ENCODE peak calls at places on chromosomes 16 and 17, in five cellular contexts. T is astrocyte, S is neural progenitor cell, C is PC-9, P is IMR-90. R is an unnamed sample.

GRCh38 chr16:23469814-23470213 is 16.8 kb upstream of the COG7 start:
- DNase-seq in P (peak; percentile 54), T (peak; percentile 26), S (no peak), C (peak; percentile 81), R (no peak)

GRCh38 chr17:80092959-80093358 is 8.4 kb upstream of the GAA start:
- DNase-seq in C (no peak), S (no peak), P (no peak), T (no peak), R (no peak)

GRCh38 chr17:68248199-68248825 is 469 bp downstream of the AMZ2 start:
- DNase-seq in S (no peak), T (peak; percentile 47), C (no peak), P (peak; percentile 57), R (no peak)

GRCh38 chr17:66777689-66778225 is 57.2 kb upstream of the CACNG5 start:
- DNase-seq in C (no peak), S (peak; percentile 37), T (peak; percentile 60), P (peak; percentile 44), R (no peak)

GRCh38 chr16:1454561-1454960 is 10.2 kb upstream of the CCDC154 start:
- DNase-seq in P (no peak), C (no peak), S (no peak), T (no peak), R (no peak)

GRCh38 chr17:79340771-79341528 is 266.3 kb downstream of the ENGASE start:
- DNase-seq in C (no peak), P (no peak), S (no peak), T (no peak), R (peak; percentile 96)

GRCh38 chr16:56305956-56306565 is 114.8 kb downstream of the GNAO1 start:
- DNase-seq in T (peak; percentile 12), S (no peak), P (peak; percentile 22), C (no peak), R (no peak)

GRCh38 chr17:45227631-45228120 is 6.0 kb downstream of the FMNL1 start:
- DNase-seq in S (no peak), P (no peak), C (no peak), T (no peak), R (peak; percentile 25)

GRCh38 chr17:7837375-7838290 is 3.6 kb downstream of the KDM6B start:
- DNase-seq in S (peak; percentile 53), C (no peak), T (no peak), P (no peak), R (peak; percentile 73)

GRCh38 chr17:10681866-10682446 is 15.4 kb downstream of the SCO1 start:
- DNase-seq in C (no peak), T (peak; percentile 92), S (no peak), P (peak; percentile 54), R (no peak)

GRCh38 chr16:72123426-72123825 is 29.8 kb downstream of the DHX38 start:
- DNase-seq in S (no peak), T (no peak), P (no peak), C (no peak), R (no peak)

GRCh38 chr17:46772013-46772878 is 46.2 kb downstream of the WNT3 start:
- DNase-seq in P (no peak), C (peak; percentile 75), S (peak; percentile 74), T (no peak), R (no peak)

GRCh38 chr17:7886227-7887037 is 2.2 kb upstream of the CHD3 start:
- DNase-seq in P (peak; percentile 7), C (no peak), T (no peak), S (peak; percentile 59), R (peak; percentile 47)

GRCh38 chr17:8563024-8563776 is 67.3 kb downstream of the MYH10 start:
- DNase-seq in P (no peak), S (peak; percentile 14), T (no peak), C (no peak), R (no peak)

GRCh38 chr16:22814330-22815105 is 556 bp downstream of the HS3ST2 start:
- DNase-seq in P (no peak), T (no peak), S (peak; percentile 70), C (no peak), R (no peak)

GRCh38 chr17:8314797-8315739 is 5.0 kb downstream of the ARHGEF15 start:
- DNase-seq in T (no peak), P (no peak), C (no peak), S (peak; percentile 31), R (no peak)

GRCh38 chr17:80780381-80781187 is 211.1 kb upstream of the CHMP6 start:
- DNase-seq in C (no peak), S (peak; percentile 45), P (peak; percentile 74), T (no peak), R (peak; percentile 95)

GRCh38 chr17:38735161-38735997 is 5.2 kb downstream of the CISD3 start:
- DNase-seq in S (peak; percentile 82), P (no peak), C (no peak), T (no peak), R (peak; percentile 67)

GRCh38 chr17:41519501-41520224 is 973 bp upstream of the KRT15 start:
- DNase-seq in S (no peak), T (no peak), P (no peak), C (peak; percentile 83), R (no peak)

GRCh38 chr16:2224183-2224486 is 744 bp downstream of the E4F1 start:
- DNase-seq in T (no peak), S (no peak), C (no peak), P (peak; percentile 42), R (no peak)

GRCh38 chr16:51153275-51153991 is 2.4 kb upstream of the SALL1 start:
- DNase-seq in P (no peak), S (peak; percentile 76), T (no peak), C (no peak), R (no peak)

GRCh38 chr17:19703776-19704371 is 12.5 kb downstream of the SLC47A2 start:
- DNase-seq in S (peak; percentile 45), C (no peak), P (no peak), T (no peak), R (no peak)

GRCh38 chr17:600576-601301 is 113.9 kb downstream of the VPS53 start:
- DNase-seq in T (peak; percentile 62), P (peak; percentile 43), C (no peak), S (no peak), R (no peak)

GRCh38 chr17:604719-605118 is 109.9 kb downstream of the VPS53 start:
- DNase-seq in C (no peak), T (peak; percentile 34), S (peak; percentile 19), P (peak; percentile 39), R (no peak)

GRCh38 chr17:603405-604193 is 111.0 kb downstream of the VPS53 start:
- DNase-seq in S (no peak), C (no peak), T (no peak), P (peak; percentile 56), R (no peak)

GRCh38 chr17:602436-602835 is 112.2 kb downstream of the VPS53 start:
- DNase-seq in C (no peak), S (no peak), T (no peak), P (peak; percentile 62), R (no peak)

DNA sequence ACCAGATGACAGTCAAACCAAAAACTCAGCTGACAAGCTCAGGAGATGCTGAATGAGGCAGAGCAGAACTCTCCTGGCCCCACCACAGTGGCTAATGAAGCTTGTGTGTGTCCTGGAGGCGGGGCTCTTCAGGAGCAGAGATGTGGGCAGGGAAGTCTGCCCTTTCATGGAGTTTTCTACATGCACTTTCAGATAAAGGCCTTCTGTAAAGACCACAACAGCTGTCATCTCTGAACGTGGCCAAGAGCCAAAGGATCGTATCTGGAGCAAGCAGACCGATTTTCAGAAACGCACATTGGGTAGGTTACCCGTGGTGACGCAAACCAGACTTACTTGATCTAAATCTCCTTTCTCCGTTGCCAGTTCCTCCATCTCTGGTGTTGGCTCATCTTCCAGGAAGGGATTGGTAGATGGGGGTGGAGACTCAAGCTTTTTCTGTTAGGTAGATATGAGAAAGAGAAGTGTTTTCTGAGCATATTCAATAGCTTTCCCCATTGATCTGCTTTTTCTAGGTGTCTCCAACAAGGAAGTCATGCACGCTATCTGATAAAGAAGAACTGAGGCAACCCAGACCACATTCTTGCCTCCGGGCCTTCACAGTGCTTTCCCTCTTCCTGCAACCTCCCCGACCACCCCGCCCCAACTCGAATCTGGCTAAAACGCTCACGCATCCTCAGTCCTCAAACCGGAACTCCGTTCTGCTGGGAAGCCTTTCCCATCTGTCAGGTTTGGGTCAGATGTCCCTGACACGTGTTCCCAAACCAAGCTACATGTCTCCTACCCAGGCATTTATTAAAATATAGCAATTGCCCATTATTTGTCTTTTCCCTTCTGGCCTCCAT is 113.0 kb downstream of the VPS53 start:
- DNase-seq in P (peak; percentile 87), T (peak; percentile 76), S (no peak), C (no peak), R (no peak)
- H2AFZ ChIP-seq in P (peak overlapping the region; percentile 52), T (no peak overlapping the region), S (no peak overlapping the region), C (no peak overlapping the region), R (no peak overlapping the region)

DNA sequence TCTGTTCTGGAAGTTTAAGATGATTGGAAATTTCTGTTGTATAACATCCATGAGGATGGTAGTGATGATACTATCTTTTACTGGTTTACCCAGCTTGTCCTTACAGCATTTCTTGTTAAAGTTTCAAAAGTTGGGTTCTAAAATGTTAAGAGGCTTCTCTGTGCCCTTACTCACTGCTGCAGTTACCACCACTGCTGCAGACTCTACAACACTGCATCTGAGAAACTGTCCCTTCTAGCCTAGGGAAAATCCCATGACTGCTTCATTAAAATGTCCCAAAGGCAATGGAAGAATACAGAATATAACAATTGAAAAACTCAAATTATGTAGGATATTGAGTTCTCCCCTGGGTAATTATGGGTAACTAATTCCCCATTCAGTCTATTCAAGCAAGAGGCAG is 3.8 kb upstream of the NSRP1 start:
- DNase-seq in P (no peak), T (no peak), S (no peak), C (no peak), R (no peak)
- H3K27ac ChIP-seq in P (no peak overlapping the region), T (no peak overlapping the region), S (no peak overlapping the region), C (peak overlapping the region; percentile 63), R (no peak overlapping the region)

DNA sequence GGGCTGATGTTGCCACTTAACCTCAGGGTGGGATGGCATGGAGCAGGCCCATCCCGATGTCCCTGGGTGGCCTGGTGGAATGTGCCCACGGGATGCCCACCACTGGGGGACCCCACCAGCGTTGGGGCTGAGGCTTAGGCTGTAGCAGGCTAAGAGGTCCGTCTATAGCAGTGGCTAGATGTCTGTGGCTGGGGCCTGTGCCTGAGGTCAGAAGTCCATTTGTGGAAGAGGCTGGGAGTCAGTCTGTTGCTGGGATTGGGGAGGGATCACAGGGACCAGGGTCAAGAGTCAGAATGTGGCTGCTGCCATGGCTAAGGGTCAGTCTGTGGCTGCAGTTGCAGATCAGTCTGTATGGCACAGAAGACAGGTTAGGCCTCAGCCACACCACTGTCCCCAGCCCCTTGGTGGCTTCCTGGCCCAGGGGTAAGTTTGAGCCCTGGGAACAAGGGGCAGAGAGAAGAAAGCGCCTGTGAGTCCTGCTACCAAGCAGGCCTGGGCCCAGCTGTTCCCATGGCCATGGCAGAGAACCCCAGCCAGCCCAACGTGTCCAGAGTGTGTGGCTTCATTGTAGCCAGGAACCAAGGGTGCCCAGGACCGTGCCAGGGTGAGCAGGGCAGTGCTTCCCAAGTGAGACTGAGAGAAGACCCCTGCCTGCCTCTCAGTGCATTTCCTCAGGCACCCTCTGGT is 35.7 kb downstream of the RAI1 start:
- DNase-seq in S (no peak), C (no peak), T (no peak), P (no peak), R (no peak)
- H4K20me1 ChIP-seq in S (peaks cover 100% of the 10 kb centered on the region), C (peaks cover 48% of the 10 kb centered on the region), T (peaks cover 95% of the 10 kb centered on the region), P (peaks cover 97% of the 10 kb centered on the region), R (no peaks in the 10 kb centered on the region)

GRCh38 chr16:85398050-85398451 is 215.1 kb upstream of the GSE1 start:
- DNase-seq in P (no peak), T (no peak), C (no peak), S (no peak), R (no peak)

GRCh38 chr16:85398688-85399582 is 214.2 kb upstream of the GSE1 start:
- DNase-seq in C (no peak), S (no peak), T (no peak), P (no peak), R (no peak)

GRCh38 chr16:85395207-85395912 is 217.8 kb upstream of the GSE1 start:
- DNase-seq in S (no peak), C (peak; percentile 83), P (peak; percentile 98), T (peak; percentile 97), R (no peak)

GRCh38 chr16:85395913-85396878 is 216.9 kb upstream of the GSE1 start:
- DNase-seq in C (no peak), S (no peak), P (peak; percentile 24), T (no peak), R (no peak)

GRCh38 chr16:85396879-85397871 is 215.9 kb upstream of the GSE1 start:
- DNase-seq in S (no peak), C (peak; percentile 71), T (no peak), P (no peak), R (peak; percentile 76)
- H2AFZ ChIP-seq in S (no peak overlapping the region), C (no peak overlapping the region), T (no peak overlapping the region), P (no peak overlapping the region), R (no peak overlapping the region)